ENCODE peak calls at places on chromosomes 3 and 15, in seven cellular contexts. X is AML-193; E is CD4-positive, CD25-positive, alpha-beta regulatory T cell; J is iris pigment epithelial cell; G is mammary epithelial cell; Y is AG08396; L is activated CD8-positive, alpha-beta memory T cell treated with anti-CD3 and anti-CD28 coated beads for 1 hour. P is an unnamed sample.

GRCh38 chr3:191331443-191331842 is 1.1 kb upstream of the UTS2B start:
- DNase-seq in X (no peak), E (no peak), J (peak; percentile 76), G (peak; percentile 26), Y (peak; percentile 38), L (no peak), P (no peak)

GRCh38 chr3:36817806-36818205 is 53.5 kb upstream of the DCLK3 start:
- DNase-seq in X (no peak), E (no peak), J (no peak), G (no peak), Y (no peak), L (no peak), P (no peak)

GRCh38 chr3:194757629-194758028 is 71.9 kb downstream of the FAM43A start:
- DNase-seq in X (no peak), E (no peak), J (no peak), G (no peak), Y (no peak), L (no peak), P (no peak)

GRCh38 chr3:60573494-60573893 is 677.8 kb downstream of the FHIT start:
- DNase-seq in X (no peak), E (no peak), J (peak; percentile 46), G (peak; percentile 49), Y (no peak), L (no peak), P (no peak)

GRCh38 chr3:46890132-46890531 is 12.6 kb downstream of the PTH1R start:
- DNase-seq in X (no peak), E (no peak), J (no peak), G (no peak), Y (no peak), L (no peak), P (no peak)

GRCh38 chr3:153338487-153338886 is 176.5 kb downstream of the RAP2B start:
- DNase-seq in X (no peak), E (no peak), J (peak; percentile 70), G (no peak), Y (peak; percentile 8), L (no peak), P (no peak)

GRCh38 chr3:9915252-9916141 is 1.4 kb upstream of the IL17RC start:
- DNase-seq in X (peak; percentile 57), E (peak; percentile 39), J (peak; percentile 67), G (no peak), Y (peak; percentile 67), L (no peak), P (peak; percentile 30)

GRCh38 chr3:21894459-21895083 is 143.6 kb upstream of the ZNF385D start:
- DNase-seq in X (peak; percentile 26), E (no peak), J (peak; percentile 35), G (no peak), Y (no peak), L (no peak), P (no peak)

GRCh38 chr3:106711650-106712049 is 665.6 kb upstream of the CCDC54 start:
- DNase-seq in X (no peak), E (no peak), J (peak; percentile 76), G (peak; percentile 12), Y (peak; percentile 8), L (no peak), P (no peak)

GRCh38 chr3:53813876-53814275 is 32.3 kb downstream of the CHDH start:
- DNase-seq in X (no peak), E (no peak), J (no peak), G (no peak), Y (no peak), L (no peak), P (no peak)

GRCh38 chr3:127485396-127486170 is 105.0 kb downstream of the TPRA1 start:
- DNase-seq in X (no peak), E (no peak), J (no peak), G (no peak), Y (peak; percentile 2), L (no peak), P (no peak)

GRCh38 chr3:160265088-160265487 is 39.9 kb downstream of the C3orf80 start:
- DNase-seq in X (no peak), E (no peak), J (no peak), G (no peak), Y (no peak), L (no peak), P (no peak)

GRCh38 chr3:100796556-100796955 is 87.3 kb downstream of the TFG start:
- DNase-seq in X (peak; percentile 68), E (peak; percentile 34), J (peak; percentile 52), G (peak; percentile 19), Y (no peak), L (no peak), P (no peak)

GRCh38 chr15:62244762-62245161 is 79.7 kb upstream of the C2CD4B start:
- DNase-seq in X (no peak), E (peak; percentile 24), J (no peak), G (no peak), Y (no peak), L (no peak), P (no peak)

GRCh38 chr3:51709004-51709420 is 2.1 kb downstream of the GRM2 start:
- DNase-seq in X (no peak), E (no peak), J (no peak), G (no peak), Y (no peak), L (no peak), P (no peak)

P was measured in activated CD4-positive, alpha-beta T cell treated with anti-CD3 and anti-CD28 coated beads for 4 hours.